ENCODE peak calls at places on chromosomes 6 and 20, in six cellular contexts. One of them, this sample, is unnamed.

GRCh38 chr20:38907918-38908677 is 18.1 kb upstream of the FAM83D start:
- DNase-seq in cardiac muscle cell: no peak
- DNase-seq in stomach: no peak
- DNase-seq in left ventricle myocardium inferior: no peak
- DNase-seq in endodermal cell: no peak
- DNase-seq in Peyer's patch: no peak
- DNase-seq in this sample: no peak

GRCh38 chr6:128367437-128367836 is 153.0 kb downstream of the PTPRK start:
- DNase-seq in cardiac muscle cell: no peak
- DNase-seq in endodermal cell: no peak
- DNase-seq in stomach: no peak
- DNase-seq in Peyer's patch: no peak
- DNase-seq in left ventricle myocardium inferior: no peak
- DNase-seq in this sample: no peak

GRCh38 chr20:51660741-51661608 is 107.2 kb downstream of the ATP9A start:
- DNase-seq in endodermal cell: no peak
- DNase-seq in stomach: no peak
- DNase-seq in Peyer's patch: no peak
- DNase-seq in left ventricle myocardium inferior: no peak
- DNase-seq in cardiac muscle cell: peak
- DNase-seq in this sample: no peak

GRCh38 chr20:33668087-33668790 is 1.5 kb downstream of the ACTL10 start:
- DNase-seq in endodermal cell: peak
- DNase-seq in stomach: peak
- DNase-seq in Peyer's patch: no peak
- DNase-seq in cardiac muscle cell: no peak
- DNase-seq in left ventricle myocardium inferior: peak
- DNase-seq in this sample: no peak

GRCh38 chr6:159445351-159445750 is 247.7 kb downstream of the SOD2 start:
- DNase-seq in cardiac muscle cell: no peak
- DNase-seq in endodermal cell: no peak
- DNase-seq in Peyer's patch: no peak
- DNase-seq in stomach: no peak
- DNase-seq in left ventricle myocardium inferior: no peak
- DNase-seq in this sample: no peak

GRCh38 chr20:61373956-61374545 is 122.0 kb downstream of the CDH4 start:
- DNase-seq in left ventricle myocardium inferior: no peak
- DNase-seq in endodermal cell: no peak
- DNase-seq in cardiac muscle cell: no peak
- DNase-seq in stomach: no peak
- DNase-seq in Peyer's patch: no peak
- DNase-seq in this sample: no peak

GRCh38 chr6:165676435-165677068 is 13.5 kb upstream of the PDE10A start:
- DNase-seq in cardiac muscle cell: peak
- DNase-seq in endodermal cell: no peak
- DNase-seq in left ventricle myocardium inferior: peak
- DNase-seq in stomach: no peak
- DNase-seq in Peyer's patch: no peak
- DNase-seq in this sample: no peak

GRCh38 chr6:134517145-134517658 is 199.3 kb upstream of the SGK1 start:
- DNase-seq in endodermal cell: peak
- DNase-seq in cardiac muscle cell: peak
- DNase-seq in stomach: peak
- DNase-seq in Peyer's patch: peak
- DNase-seq in left ventricle myocardium inferior: peak
- DNase-seq in this sample: no peak

GRCh38 chr6:23611776-23612381 is 514.1 kb upstream of the NRSN1 start:
- DNase-seq in Peyer's patch: no peak
- DNase-seq in cardiac muscle cell: no peak
- DNase-seq in left ventricle myocardium inferior: no peak
- DNase-seq in endodermal cell: peak
- DNase-seq in stomach: no peak
- DNase-seq in this sample: no peak

GRCh38 chr20:4684837-4685413 is 36.8 kb upstream of the PRND start:
- DNase-seq in endodermal cell: no peak
- DNase-seq in Peyer's patch: no peak
- DNase-seq in cardiac muscle cell: peak
- DNase-seq in stomach: no peak
- DNase-seq in left ventricle myocardium inferior: no peak
- DNase-seq in this sample: no peak

GRCh38 chr20:58723628-58723984 is 31.0 kb downstream of the NPEPL1 start:
- DNase-seq in endodermal cell: no peak
- DNase-seq in stomach: no peak
- DNase-seq in left ventricle myocardium inferior: no peak
- DNase-seq in cardiac muscle cell: no peak
- DNase-seq in Peyer's patch: no peak
- DNase-seq in this sample: no peak

GRCh38 chr20:58722379-58722778 is 29.8 kb downstream of the NPEPL1 start:
- DNase-seq in left ventricle myocardium inferior: no peak
- DNase-seq in cardiac muscle cell: no peak
- DNase-seq in endodermal cell: no peak
- DNase-seq in Peyer's patch: no peak
- DNase-seq in stomach: no peak
- DNase-seq in this sample: no peak

GRCh38 chr20:58722877-58723627 is 30.5 kb downstream of the NPEPL1 start:
- DNase-seq in left ventricle myocardium inferior: no peak
- DNase-seq in stomach: no peak
- DNase-seq in endodermal cell: no peak
- DNase-seq in Peyer's patch: no peak
- DNase-seq in cardiac muscle cell: no peak
- DNase-seq in this sample: no peak

GRCh38 chr20:58720890-58721289 is 28.3 kb downstream of the NPEPL1 start:
- DNase-seq in stomach: no peak
- DNase-seq in cardiac muscle cell: no peak
- DNase-seq in Peyer's patch: no peak
- DNase-seq in left ventricle myocardium inferior: no peak
- DNase-seq in endodermal cell: no peak
- DNase-seq in this sample: no peak

GRCh38 chr20:58721951-58722371 is 29.4 kb downstream of the NPEPL1 start:
- DNase-seq in cardiac muscle cell: no peak
- DNase-seq in Peyer's patch: no peak
- DNase-seq in endodermal cell: no peak
- DNase-seq in left ventricle myocardium inferior: peak
- DNase-seq in stomach: peak
- DNase-seq in this sample: no peak
- TF ChIP-seq CTCF in cardiac muscle cell: no peak
- TF ChIP-seq CTCF in Peyer's patch: no peak
- TF ChIP-seq CTCF in endodermal cell: no peak
- TF ChIP-seq CTCF in left ventricle myocardium inferior: no peak
- TF ChIP-seq CTCF in stomach: no peak
- TF ChIP-seq CTCF in this sample: no peak

DNA sequence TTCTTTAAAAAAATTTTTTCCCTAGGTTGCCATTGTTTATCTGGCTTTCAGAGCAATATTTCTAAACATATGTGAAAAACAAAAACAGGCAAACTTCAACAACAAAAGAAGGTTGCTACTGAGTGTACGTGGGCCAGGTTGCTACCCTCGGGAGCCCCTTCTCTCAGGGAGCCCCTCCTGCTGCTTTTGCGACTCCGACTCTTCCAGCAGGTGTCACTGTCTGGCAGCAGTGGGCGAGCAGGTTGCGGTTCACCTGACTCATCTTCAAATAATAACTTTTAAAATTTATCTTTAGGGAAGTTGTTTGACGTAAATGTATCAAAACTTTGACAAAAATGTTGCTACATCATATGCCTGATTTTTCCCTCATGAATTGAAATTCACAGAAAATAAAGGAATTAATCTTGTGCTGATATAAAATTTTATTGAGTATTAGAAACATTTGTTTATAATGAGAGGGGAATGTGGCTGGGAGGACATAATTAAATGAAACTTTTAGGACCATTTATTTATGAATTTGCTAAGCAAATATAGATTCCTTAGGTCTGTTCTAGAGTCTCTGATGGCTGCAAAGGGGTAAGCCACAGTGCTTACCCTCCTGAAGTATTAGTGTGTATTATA is 138.8 kb downstream of the HIVEP1 start:
- DNase-seq in stomach: no peak
- DNase-seq in Peyer's patch: no peak
- DNase-seq in left ventricle myocardium inferior: no peak
- DNase-seq in endodermal cell: peak
- DNase-seq in cardiac muscle cell: no peak
- DNase-seq in this sample: no peak
- TF ChIP-seq CTCF in stomach: no peak
- TF ChIP-seq CTCF in Peyer's patch: peak
- TF ChIP-seq CTCF in left ventricle myocardium inferior: peak
- TF ChIP-seq CTCF in endodermal cell: peak
- TF ChIP-seq CTCF in cardiac muscle cell: peak
- TF ChIP-seq CTCF in this sample: no peak

DNA sequence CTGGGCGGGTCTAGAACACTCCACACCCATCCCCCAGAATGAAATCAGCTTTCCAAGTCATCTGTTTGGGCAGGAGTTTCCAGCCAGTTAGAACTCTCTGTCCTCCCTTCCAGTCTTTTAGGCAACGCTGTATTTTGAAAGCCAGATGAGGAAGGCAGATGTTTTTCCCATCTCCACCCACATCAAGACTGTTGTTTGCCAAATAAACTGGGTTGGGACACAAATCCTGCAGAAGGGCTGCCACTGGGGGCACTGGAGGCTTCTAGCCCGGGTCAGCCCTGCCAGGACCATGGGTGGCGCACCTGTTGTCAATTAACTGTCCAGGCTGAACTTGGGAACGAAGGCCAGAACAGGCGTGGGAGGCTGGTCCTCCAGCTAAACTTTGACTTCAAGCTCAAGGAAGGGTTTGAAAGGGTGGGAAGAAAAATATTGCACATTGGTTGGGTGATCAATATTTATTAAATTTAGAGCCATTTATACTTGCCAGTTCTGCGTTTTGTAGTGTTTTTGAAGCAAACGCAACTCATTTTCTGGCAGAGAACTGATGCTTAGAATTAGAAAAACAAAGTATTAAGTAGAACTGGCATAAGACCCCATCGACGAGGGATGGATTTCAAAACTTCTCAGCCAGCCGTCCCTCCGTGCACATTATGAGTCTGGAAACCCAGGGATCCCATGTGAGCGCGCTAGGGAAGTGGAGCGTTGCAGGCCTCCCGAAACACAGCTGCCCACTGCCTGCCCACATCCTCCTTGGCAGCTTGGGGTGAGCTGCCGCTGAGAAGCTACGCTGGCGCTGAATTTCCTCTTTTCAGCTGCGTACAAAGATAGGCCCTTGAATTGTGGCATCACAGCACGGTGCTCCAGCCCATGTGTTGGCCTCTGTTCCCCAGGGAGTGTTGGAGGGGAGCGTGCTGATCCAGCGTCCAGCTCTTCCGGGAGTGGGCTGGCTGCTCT is 297.4 kb downstream of the QKI start:
- DNase-seq in Peyer's patch: no peak
- DNase-seq in stomach: no peak
- DNase-seq in cardiac muscle cell: no peak
- DNase-seq in endodermal cell: peak
- DNase-seq in left ventricle myocardium inferior: peak
- DNase-seq in this sample: peak
- TF ChIP-seq CTCF in Peyer's patch: no peak
- TF ChIP-seq CTCF in stomach: no peak
- TF ChIP-seq CTCF in cardiac muscle cell: no peak
- TF ChIP-seq CTCF in endodermal cell: peak
- TF ChIP-seq CTCF in left ventricle myocardium inferior: peak
- TF ChIP-seq CTCF in this sample: no peak

GRCh38 chr6:154373971-154374370 is 17.4 kb upstream of the IPCEF1 start:
- DNase-seq in cardiac muscle cell: no peak
- DNase-seq in Peyer's patch: no peak
- DNase-seq in left ventricle myocardium inferior: no peak
- DNase-seq in stomach: no peak
- DNase-seq in endodermal cell: no peak
- DNase-seq in this sample: no peak

GRCh38 chr6:154367333-154367732 is 10.7 kb upstream of the IPCEF1 start:
- DNase-seq in cardiac muscle cell: no peak
- DNase-seq in endodermal cell: no peak
- DNase-seq in left ventricle myocardium inferior: no peak
- DNase-seq in stomach: no peak
- DNase-seq in Peyer's patch: no peak
- DNase-seq in this sample: no peak

GRCh38 chr6:154371337-154371736 is 14.7 kb upstream of the IPCEF1 start:
- DNase-seq in Peyer's patch: no peak
- DNase-seq in left ventricle myocardium inferior: no peak
- DNase-seq in cardiac muscle cell: no peak
- DNase-seq in stomach: no peak
- DNase-seq in endodermal cell: no peak
- DNase-seq in this sample: no peak

GRCh38 chr6:154367839-154368695 is 11.5 kb upstream of the IPCEF1 start:
- DNase-seq in left ventricle myocardium inferior: no peak
- DNase-seq in stomach: no peak
- DNase-seq in cardiac muscle cell: peak
- DNase-seq in endodermal cell: no peak
- DNase-seq in Peyer's patch: no peak
- DNase-seq in this sample: no peak

GRCh38 chr6:154370545-154370944 is 13.9 kb upstream of the IPCEF1 start:
- DNase-seq in cardiac muscle cell: peak
- DNase-seq in Peyer's patch: no peak
- DNase-seq in endodermal cell: peak
- DNase-seq in stomach: no peak
- DNase-seq in left ventricle myocardium inferior: no peak
- DNase-seq in this sample: no peak
- TF ChIP-seq CTCF in cardiac muscle cell: peak
- TF ChIP-seq CTCF in Peyer's patch: peak
- TF ChIP-seq CTCF in endodermal cell: peak
- TF ChIP-seq CTCF in stomach: peak
- TF ChIP-seq CTCF in left ventricle myocardium inferior: peak
- TF ChIP-seq CTCF in this sample: no peak

DNA sequence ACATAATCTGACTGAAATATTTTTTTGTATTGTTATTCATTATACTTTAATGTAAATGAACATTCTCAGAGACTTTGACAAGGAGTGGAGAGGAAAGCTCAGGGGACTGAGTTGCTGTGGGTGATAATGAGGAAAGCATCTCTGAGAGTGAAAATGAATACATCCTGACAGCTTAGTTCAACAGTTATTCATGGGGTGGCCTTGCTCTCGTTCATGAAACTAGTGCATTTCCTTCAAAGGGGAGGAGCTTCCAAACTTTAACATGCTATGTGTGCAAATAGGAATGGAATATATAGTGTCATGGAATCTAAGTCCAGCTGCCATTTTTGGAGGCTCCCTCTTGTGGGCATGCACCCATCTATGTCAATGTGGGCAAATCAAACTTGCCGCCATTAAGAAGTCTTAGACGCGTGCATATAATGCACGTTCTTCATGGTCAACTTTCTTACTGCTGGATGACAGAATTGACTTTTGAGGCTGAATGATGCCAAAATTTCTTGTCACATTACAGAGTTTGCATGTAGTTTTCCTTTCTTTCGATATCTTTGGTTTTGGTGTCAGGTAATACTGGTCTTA is 124.3 kb upstream of the TMEM170B start:
- DNase-seq in left ventricle myocardium inferior: no peak
- DNase-seq in endodermal cell: no peak
- DNase-seq in Peyer's patch: no peak
- DNase-seq in cardiac muscle cell: no peak
- DNase-seq in stomach: no peak
- DNase-seq in this sample: no peak
- TF ChIP-seq CTCF in left ventricle myocardium inferior: peak
- TF ChIP-seq CTCF in endodermal cell: peak
- TF ChIP-seq CTCF in Peyer's patch: no peak
- TF ChIP-seq CTCF in cardiac muscle cell: no peak
- TF ChIP-seq CTCF in stomach: no peak
- TF ChIP-seq CTCF in this sample: no peak

This sample was measured in activated B cell treated with CpG ODN at 0.5 μM for 24 hours.